ENCODE peak calls at places on chromosomes 5 and 9, in six cellular contexts. D is T-helper 2 cell; J is stimulated activated CD4-positive, alpha-beta T cell treated with anti-CD3 and anti-CD28 coated beads, Interleukin-12 subunit alpha, Interleukin-12 subunit beta, amount 100 ng/mL, for 4 hours; I is ELF-1; G is AG10803; O is neural crest cell. L is an unnamed sample.

GRCh38 chr9:119283118-119283794 is 86.0 kb downstream of the BRINP1 start:
- DNase-seq in D (no peak), J (no peak), I (peak), G (peak), O (no peak), L (no peak)

GRCh38 chr9:33151007-33151557 is 16.1 kb downstream of the B4GALT1 start:
- DNase-seq in D (no peak), J (no peak), I (peak), G (peak), O (no peak), L (no peak)

GRCh38 chr5:137800700-137801411 is 46.7 kb upstream of the HNRNPA0 start:
- DNase-seq in D (no peak), J (no peak), I (no peak), G (no peak), O (no peak), L (no peak)

GRCh38 chr5:81579525-81579924 is 171.4 kb downstream of the SSBP2 start:
- DNase-seq in D (peak), J (no peak), I (no peak), G (peak), O (no peak), L (no peak)

GRCh38 chr9:88462191-88462590 is 72.8 kb upstream of the NXNL2 start:
- DNase-seq in D (no peak), J (no peak), I (no peak), G (peak), O (no peak), L (no peak)

GRCh38 chr5:127358782-127359181 is 68.2 kb downstream of the MEGF10 start:
- DNase-seq in D (no peak), J (no peak), I (no peak), G (peak), O (no peak), L (no peak)

GRCh38 chr9:90919883-90920282 is 118.3 kb downstream of the SYK start:
- DNase-seq in D (no peak), J (no peak), I (no peak), G (no peak), O (no peak), L (no peak)

GRCh38 chr9:123268950-123269302 is 540 bp upstream of the STRBP start:
- DNase-seq in D (no peak), J (no peak), I (no peak), G (no peak), O (no peak), L (no peak)

GRCh38 chr5:135846311-135846710 is 11.8 kb downstream of the SLC25A48 start:
- DNase-seq in D (no peak), J (no peak), I (no peak), G (no peak), O (no peak), L (no peak)

GRCh38 chr9:86521936-86522335 is 167.7 kb upstream of the TUT7 start:
- DNase-seq in D (no peak), J (no peak), I (no peak), G (no peak), O (no peak), L (no peak)

GRCh38 chr5:54959673-54960418 is 25.5 kb downstream of the ESM1 start:
- DNase-seq in D (peak), J (peak), I (peak), G (no peak), O (no peak), L (no peak)

GRCh38 chr5:10555134-10555733 is 8.6 kb upstream of the ANKRD33B start:
- DNase-seq in D (no peak), J (no peak), I (peak), G (peak), O (no peak), L (no peak)

GRCh38 chr9:101398335-101398929 is at the start of the genes MRPL50 and ZNF189:
- DNase-seq in D (peak), J (peak), I (peak), G (peak), O (peak), L (peak)

GRCh38 chr9:98375138-98375726 is 119.8 kb upstream of the TBC1D2 start:
- DNase-seq in D (no peak), J (no peak), I (no peak), G (peak), O (no peak), L (no peak)

GRCh38 chr5:120446068-120446492 is 18.0 kb upstream of the PRR16 start:
- DNase-seq in D (no peak), J (no peak), I (peak), G (peak), O (no peak), L (no peak)

GRCh38 chr5:172284275-172284971 is 859 bp upstream of the UBTD2 start:
- DNase-seq in D (no peak), J (peak), I (peak), G (peak), O (no peak), L (no peak)

GRCh38 chr9:78405461-78405860 is 108.5 kb downstream of the PSAT1 start:
- DNase-seq in D (no peak), J (no peak), I (no peak), G (no peak), O (no peak), L (no peak)